ENCODE peak calls at places on chromosomes 13 and 19, in five cellular contexts. B is A549, Y is ovary, U is aorta, R is cardiac muscle cell. V is an unnamed sample.

GRCh38 chr19:47539747-47540311 is 25.0 kb upstream of the NAPA start:
- DNase-seq in B (no peak), Y (no peak), U (no peak), R (peak), V (no peak)

GRCh38 chr13:70249332-70250064 is 141.2 kb upstream of the KLHL1 start:
- DNase-seq in B (peak), Y (no peak), U (no peak), R (no peak), V (no peak)

GRCh38 chr13:42038661-42039456 is 9.6 kb upstream of the DGKH start:
- DNase-seq in B (no peak), Y (peak), U (no peak), R (no peak), V (no peak)

GRCh38 chr19:48398329-48399235 is 5.1 kb downstream of the GRIN2D start:
- DNase-seq in B (peak), Y (peak), U (peak), R (peak), V (peak)

GRCh38 chr19:21483589-21484170 is 21.7 kb upstream of the ZNF429 start:
- DNase-seq in B (peak), Y (peak), U (peak), R (peak), V (no peak)

GRCh38 chr13:34867590-34867989 is 74.5 kb upstream of the NBEA start:
- DNase-seq in B (peak), Y (no peak), U (no peak), R (no peak), V (no peak)

GRCh38 chr19:5090780-5091575 is 122.1 kb downstream of the KDM4B start:
- DNase-seq in B (no peak), Y (peak), U (no peak), R (peak), V (no peak)

GRCh38 chr13:111397202-111397880 is 76.9 kb downstream of the TEX29 start:
- DNase-seq in B (no peak), Y (no peak), U (peak), R (no peak), V (no peak)

GRCh38 chr13:107518292-107518691 is 697.0 kb downstream of the LIG4 start:
- DNase-seq in B (no peak), Y (no peak), U (no peak), R (peak), V (no peak)

GRCh38 chr19:55584871-55585270 is 4.2 kb upstream of the ZNF579 start:
- DNase-seq in B (no peak), Y (no peak), U (no peak), R (no peak), V (no peak)

GRCh38 chr19:58394821-58395219 is 636 bp upstream of the RNF225 start:
- DNase-seq in B (peak), Y (no peak), U (peak), R (no peak), V (no peak)

GRCh38 chr19:2476451-2477140 is 669 bp downstream of the GADD45B start:
- DNase-seq in B (peak), Y (peak), U (peak), R (peak), V (peak)

GRCh38 chr13:42474954-42475353 is 99.0 kb upstream of the TNFSF11 start:
- DNase-seq in B (no peak), Y (no peak), U (no peak), R (no peak), V (no peak)

GRCh38 chr13:29959086-29959485 is 108.7 kb upstream of the UBL3 start:
- DNase-seq in B (no peak), Y (no peak), U (no peak), R (no peak), V (no peak)

GRCh38 chr13:113934576-113934975 is 39.3 kb downstream of the C13orf46 start:
- DNase-seq in B (no peak), Y (peak), U (peak), R (no peak), V (no peak)

GRCh38 chr19:1133471-1133929 is 29.7 kb downstream of the GPX4 start:
- DNase-seq in B (peak), Y (no peak), U (no peak), R (no peak), V (no peak)

GRCh38 chr13:59384154-59384553 is 779.6 kb downstream of the DIAPH3 start:
- DNase-seq in B (no peak), Y (no peak), U (no peak), R (no peak), V (no peak)

GRCh38 chr19:18438331-18439024 is 545 bp upstream of the ISYNA1 start:
- DNase-seq in B (no peak), Y (peak), U (no peak), R (peak), V (no peak)

GRCh38 chr13:47719164-47719563 is 281.9 kb downstream of the SUCLA2 start:
- DNase-seq in B (no peak), Y (no peak), U (no peak), R (no peak), V (no peak)

GRCh38 chr19:43639507-43640423 is at the start of gene CADM4:
- DNase-seq in B (no peak), Y (peak), U (peak), R (peak), V (peak)

GRCh38 chr19:36054733-36055686 is at the start of gene WDR62:
- DNase-seq in B (peak), Y (peak), U (peak), R (peak), V (peak)

GRCh38 chr19:10567696-10568443 is 909 bp downstream of the CDKN2D start:
- DNase-seq in B (no peak), Y (peak), U (no peak), R (no peak), V (no peak)

GRCh38 chr13:98653471-98653985 is 76.6 kb upstream of the STK24 start:
- DNase-seq in B (peak), Y (peak), U (peak), R (peak), V (peak)

GRCh38 chr19:47481460-47482052 is 2.5 kb downstream of the KPTN start:
- DNase-seq in B (no peak), Y (no peak), U (no peak), R (no peak), V (no peak)

GRCh38 chr13:49791214-49791752 is 1.2 kb downstream of the KPNA3 start:
- DNase-seq in B (peak), Y (no peak), U (no peak), R (peak), V (no peak)

GRCh38 chr19:51320258-51320657 is 8.8 kb downstream of the IGLON5 start:
- DNase-seq in B (no peak), Y (no peak), U (no peak), R (no peak), V (no peak)

GRCh38 chr13:102197193-102197592 is 204.7 kb downstream of the FGF14 start:
- DNase-seq in B (peak), Y (no peak), U (no peak), R (no peak), V (no peak)

GRCh38 chr13:82088781-82089180 is 1747.9 kb upstream of the SPRY2 start:
- DNase-seq in B (no peak), Y (no peak), U (no peak), R (no peak), V (no peak)

GRCh38 chr19:47813304-47813994 is 8.3 kb upstream of the CRX start:
- DNase-seq in B (peak), Y (peak), U (peak), R (peak), V (no peak)

GRCh38 chr19:277581-278165 is 13.5 kb downstream of the PLPP2 start:
- DNase-seq in B (no peak), Y (no peak), U (peak), R (peak), V (no peak)

GRCh38 chr19:49409441-49410029 is 13.7 kb downstream of the PTH2 start:
- DNase-seq in B (no peak), Y (no peak), U (no peak), R (no peak), V (no peak)

GRCh38 chr19:58361900-58362271 is 665 bp downstream of the ZNF497 start:
- DNase-seq in B (peak), Y (no peak), U (peak), R (no peak), V (no peak)

GRCh38 chr19:10612515-10613119 is 12.7 kb upstream of the SLC44A2 start:
- DNase-seq in B (no peak), Y (peak), U (peak), R (no peak), V (peak)

GRCh38 chr13:30804474-30804873 is 69.1 kb downstream of the ALOX5AP start:
- DNase-seq in B (no peak), Y (no peak), U (no peak), R (no peak), V (no peak)

GRCh38 chr19:5971714-5972354 is 6.1 kb downstream of the RANBP3 start:
- DNase-seq in B (no peak), Y (no peak), U (no peak), R (no peak), V (no peak)

GRCh38 chr19:17743874-17744273 is 7.4 kb upstream of the FCHO1 start:
- DNase-seq in B (peak), Y (no peak), U (no peak), R (no peak), V (no peak)

GRCh38 chr19:45314708-45315107 is 8.0 kb downstream of the CKM start:
- DNase-seq in B (no peak), Y (no peak), U (no peak), R (no peak), V (no peak)
- H3K27ac ChIP-seq in B (no peak), Y (no peak), U (no peak), R (no peak), V (no peak)

GRCh38 chr13:108917581-108917980 is 288.2 kb downstream of the MYO16 start:
- DNase-seq in B (no peak), Y (no peak), U (no peak), R (no peak), V (no peak)

GRCh38 chr13:108919036-108919907 is 289.9 kb downstream of the MYO16 start:
- DNase-seq in B (peak), Y (no peak), U (no peak), R (no peak), V (no peak)

GRCh38 chr13:108911807-108912206 is 282.4 kb downstream of the MYO16 start:
- DNase-seq in B (no peak), Y (no peak), U (no peak), R (no peak), V (no peak)

GRCh38 chr13:108915095-108915633 is 285.8 kb downstream of the MYO16 start:
- DNase-seq in B (peak), Y (no peak), U (no peak), R (peak), V (no peak)

DNA sequence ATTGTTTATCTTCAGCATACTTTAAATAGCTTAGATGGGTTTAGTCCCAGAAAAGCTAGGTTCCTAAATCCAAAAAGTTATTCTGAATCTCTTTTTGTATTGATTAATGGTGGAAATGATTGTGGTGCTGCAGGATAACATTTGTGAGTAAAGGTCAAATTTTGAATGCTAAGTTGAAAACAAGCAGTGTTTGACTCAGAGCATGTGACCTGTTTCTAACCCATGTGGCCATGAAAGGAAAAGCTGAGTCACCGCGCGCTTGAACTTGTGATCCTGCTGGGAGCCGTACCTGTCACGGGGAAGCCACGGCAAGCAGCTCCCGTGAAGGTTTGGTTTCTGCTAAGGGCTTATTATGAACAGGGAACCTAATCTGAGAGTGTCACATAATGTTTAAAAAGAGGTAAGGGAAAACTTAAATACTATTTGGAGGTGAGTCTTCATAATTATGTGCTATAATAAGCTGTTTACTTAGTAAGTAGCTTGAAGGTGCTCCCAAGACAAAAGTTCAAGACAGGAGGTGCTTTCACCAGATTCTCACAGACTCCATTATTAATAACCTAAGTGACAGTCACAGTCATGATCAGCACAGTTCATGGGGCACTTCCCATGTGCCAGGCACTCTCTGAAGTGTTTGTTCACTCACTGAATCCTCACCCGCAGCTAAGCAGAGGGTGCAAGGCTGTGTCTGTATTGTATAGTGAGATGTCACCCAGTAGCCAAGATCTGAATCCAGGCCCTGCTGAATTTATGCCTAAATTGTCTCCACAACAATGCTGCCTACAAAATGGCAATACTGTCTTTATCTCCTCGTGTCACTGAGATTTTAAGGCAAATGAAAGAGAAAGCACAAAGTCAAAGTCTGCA is 286.5 kb downstream of the MYO16 start:
- DNase-seq in B (peak), Y (peak), U (peak), R (peak), V (peak)
- H3K27ac ChIP-seq in B (peak), Y (peak), U (peak), R (no peak), V (peak)

GRCh38 chr19:39375929-39376328 is 15.0 kb downstream of the PAF1 start:
- DNase-seq in B (no peak), Y (no peak), U (no peak), R (no peak), V (no peak)

GRCh38 chr19:39370735-39371134 is 20.2 kb downstream of the PAF1 start:
- DNase-seq in B (no peak), Y (no peak), U (no peak), R (no peak), V (no peak)

GRCh38 chr19:39369200-39369599 is 21.7 kb downstream of the PAF1 start:
- DNase-seq in B (no peak), Y (no peak), U (peak), R (no peak), V (no peak)

GRCh38 chr19:39372941-39373340 is 18.0 kb downstream of the PAF1 start:
- DNase-seq in B (no peak), Y (no peak), U (peak), R (no peak), V (peak)

DNA sequence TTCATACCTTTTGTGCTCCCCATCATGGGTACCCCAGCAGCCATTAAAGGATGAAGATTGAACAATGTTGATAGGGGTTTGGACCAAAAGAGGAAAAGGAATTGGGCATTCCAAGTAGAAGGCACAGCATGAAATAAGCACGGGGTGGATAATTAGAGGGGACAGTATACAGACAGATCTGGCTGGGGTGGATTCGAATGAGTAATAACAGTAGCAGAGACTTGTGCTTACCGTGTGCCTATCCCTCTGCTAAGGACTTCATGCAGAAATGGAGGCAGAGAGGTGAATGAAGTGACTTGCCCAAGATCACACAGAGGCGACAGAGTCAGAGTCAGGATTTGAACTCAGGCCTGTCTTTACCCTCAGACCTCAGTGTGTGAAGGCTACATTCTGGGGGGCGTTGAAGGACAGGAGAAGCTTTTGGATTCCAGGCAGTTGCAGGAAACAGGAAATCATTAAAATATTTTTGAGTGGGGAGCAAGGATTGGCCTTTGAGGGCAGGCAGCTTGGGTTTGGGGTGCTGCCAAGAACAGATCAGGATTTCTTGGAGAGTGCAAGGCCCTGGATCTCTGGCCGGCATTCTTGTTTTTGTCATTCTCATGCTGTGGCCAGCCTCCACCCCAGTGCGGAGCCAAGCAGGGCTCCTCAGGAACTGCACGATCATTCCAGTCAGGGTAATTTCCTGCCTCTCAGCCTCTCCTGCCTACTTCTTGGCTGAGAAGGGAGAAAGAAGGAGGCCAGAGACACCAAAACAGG is 18.7 kb downstream of the PAF1 start:
- DNase-seq in B (no peak), Y (peak), U (peak), R (no peak), V (peak)
- H3K27ac ChIP-seq in B (no peak), Y (peak), U (peak), R (no peak), V (peak)

GRCh38 chr19:29943615-29944014 is 1.6 kb downstream of the URI1 start:
- DNase-seq in B (no peak), Y (no peak), U (no peak), R (no peak), V (no peak)

GRCh38 chr19:29940971-29941585 is 961 bp upstream of the URI1 start:
- DNase-seq in B (no peak), Y (no peak), U (no peak), R (no peak), V (no peak)

GRCh38 chr19:29944415-29945012 is 2.5 kb downstream of the URI1 start:
- DNase-seq in B (no peak), Y (no peak), U (no peak), R (no peak), V (no peak)

GRCh38 chr19:29941828-29942403 is at the start of gene URI1:
- DNase-seq in B (peak), Y (peak), U (peak), R (peak), V (peak)

GRCh38 chr19:29942404-29943261 is 594 bp downstream of the URI1 start:
- DNase-seq in B (no peak), Y (peak), U (peak), R (peak), V (peak)
- H3K27ac ChIP-seq in B (peak), Y (peak), U (no peak), R (peak), V (peak)

GRCh38 chr19:38720559-38721236 is 23.6 kb downstream of the CAPN12 start:
- DNase-seq in B (no peak), Y (no peak), U (no peak), R (no peak), V (no peak)

GRCh38 chr19:38723606-38724379 is 20.5 kb downstream of the CAPN12 start:
- DNase-seq in B (no peak), Y (no peak), U (no peak), R (no peak), V (no peak)

GRCh38 chr19:38721496-38721895 is 22.8 kb downstream of the CAPN12 start:
- DNase-seq in B (no peak), Y (no peak), U (no peak), R (no peak), V (no peak)

GRCh38 chr19:38722947-38723605 is 21.2 kb downstream of the CAPN12 start:
- DNase-seq in B (no peak), Y (peak), U (no peak), R (no peak), V (no peak)

DNA sequence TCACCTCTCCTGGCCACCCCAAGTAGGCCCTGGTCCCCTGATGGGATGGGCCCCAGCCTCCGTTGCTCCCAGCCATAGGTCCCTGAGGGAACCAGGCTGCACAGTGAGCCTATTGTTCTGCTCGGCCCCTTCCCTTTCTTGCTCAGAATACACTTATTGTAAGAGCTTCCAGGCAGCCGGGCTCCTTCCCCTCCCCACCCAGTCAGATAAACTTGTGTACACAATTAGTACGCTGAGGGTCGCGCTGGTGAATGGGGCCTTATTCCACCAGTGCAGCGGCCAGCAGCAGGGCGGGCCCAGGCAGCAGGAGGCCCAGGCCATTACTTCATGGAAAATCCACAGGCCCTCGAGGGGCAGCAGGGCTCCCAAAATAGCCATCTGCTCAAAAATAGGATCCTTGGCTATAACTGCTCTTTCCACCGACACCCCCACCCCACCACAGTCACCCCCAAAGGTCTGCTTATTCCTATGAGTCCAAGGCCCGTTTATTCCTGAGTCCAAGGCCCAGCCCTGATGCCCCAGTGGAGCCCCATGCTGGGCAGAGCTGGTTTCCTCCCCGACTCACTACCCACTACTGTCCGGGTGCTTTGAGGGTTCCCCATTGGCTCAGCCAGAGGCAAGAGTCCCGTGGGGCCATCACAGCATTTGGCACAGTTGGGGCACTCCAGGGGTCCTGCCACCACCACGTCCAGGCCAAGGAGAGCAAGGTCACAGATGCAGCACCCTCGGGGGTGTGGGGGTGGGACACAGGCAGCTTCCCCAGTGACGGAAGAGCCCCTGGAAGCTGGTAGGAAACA is 22.1 kb downstream of the CAPN12 start:
- DNase-seq in B (no peak), Y (peak), U (no peak), R (peak), V (peak)
- H3K27ac ChIP-seq in B (no peak), Y (no peak), U (no peak), R (peak), V (peak)